ENCODE peak calls at places on chromosomes 7 and 10, in four cellular contexts. One of them, this sample, is unnamed.

GRCh38 chr10:90775351-90776028 is 82.3 kb downstream of the HTR7 start:
- DNase-seq in foreskin keratinocyte: no peak
- DNase-seq in stimulated activated CD4-positive, alpha-beta T cell treated with anti-CD3 and anti-CD28 coated beads, Interleukin-2, amount 100 ng/mL, for 48 hours: no peak
- DNase-seq in ACHN: no peak
- DNase-seq in this sample: no peak

GRCh38 chr10:22670796-22671195 is 43.6 kb downstream of the PIP4K2A start:
- DNase-seq in foreskin keratinocyte: no peak
- DNase-seq in stimulated activated CD4-positive, alpha-beta T cell treated with anti-CD3 and anti-CD28 coated beads, Interleukin-2, amount 100 ng/mL, for 48 hours: no peak
- DNase-seq in ACHN: no peak
- DNase-seq in this sample: no peak

GRCh38 chr7:69622960-69623359 is 24.7 kb downstream of the AUTS2 start:
- DNase-seq in foreskin keratinocyte: no peak
- DNase-seq in stimulated activated CD4-positive, alpha-beta T cell treated with anti-CD3 and anti-CD28 coated beads, Interleukin-2, amount 100 ng/mL, for 48 hours: no peak
- DNase-seq in ACHN: no peak
- DNase-seq in this sample: no peak

GRCh38 chr10:58586282-58586681 is 73.6 kb downstream of the BICC1 start:
- DNase-seq in foreskin keratinocyte: no peak
- DNase-seq in stimulated activated CD4-positive, alpha-beta T cell treated with anti-CD3 and anti-CD28 coated beads, Interleukin-2, amount 100 ng/mL, for 48 hours: no peak
- DNase-seq in ACHN: no peak
- DNase-seq in this sample: no peak

GRCh38 chr7:51029586-51030230 is 247.0 kb upstream of the GRB10 start:
- DNase-seq in foreskin keratinocyte: peak; percentile 15
- DNase-seq in stimulated activated CD4-positive, alpha-beta T cell treated with anti-CD3 and anti-CD28 coated beads, Interleukin-2, amount 100 ng/mL, for 48 hours: no peak
- DNase-seq in ACHN: no peak
- DNase-seq in this sample: no peak

GRCh38 chr10:11440250-11441150 is 170.9 kb downstream of the USP6NL start:
- DNase-seq in foreskin keratinocyte: no peak
- DNase-seq in stimulated activated CD4-positive, alpha-beta T cell treated with anti-CD3 and anti-CD28 coated beads, Interleukin-2, amount 100 ng/mL, for 48 hours: peak; percentile 23
- DNase-seq in ACHN: no peak
- DNase-seq in this sample: no peak

GRCh38 chr7:30931161-30931926 is 19.7 kb downstream of the AQP1 start:
- DNase-seq in foreskin keratinocyte: no peak
- DNase-seq in stimulated activated CD4-positive, alpha-beta T cell treated with anti-CD3 and anti-CD28 coated beads, Interleukin-2, amount 100 ng/mL, for 48 hours: no peak
- DNase-seq in ACHN: no peak
- DNase-seq in this sample: no peak

GRCh38 chr10:132606031-132606491 is 68.5 kb downstream of the INPP5A start:
- DNase-seq in foreskin keratinocyte: no peak
- DNase-seq in stimulated activated CD4-positive, alpha-beta T cell treated with anti-CD3 and anti-CD28 coated beads, Interleukin-2, amount 100 ng/mL, for 48 hours: no peak
- DNase-seq in ACHN: no peak
- DNase-seq in this sample: no peak

This sample was measured in NCI-H1930.